ENCODE peak calls at places on chromosomes 3 and 15, in six cellular contexts. I is tibial nerve; U is CD4-positive, CD25-positive, alpha-beta regulatory T cell; V is PC-3; H is SJSA1; Q is cardiac muscle cell. N is an unnamed sample.

GRCh38 chr3:172591876-172592771 is 68.9 kb upstream of the TNFSF10 start:
- DNase-seq in I (no peak), U (peak; percentile 31), V (no peak), H (peak; percentile 60), Q (no peak), N (peak; percentile 76)

GRCh38 chr15:74850398-74850797 is 7.4 kb upstream of the ULK3 start:
- DNase-seq in I (no peak), U (no peak), V (no peak), H (no peak), Q (no peak), N (no peak)

GRCh38 chr15:74387141-74387541 is 19.7 kb upstream of the CYP11A1 start:
- DNase-seq in I (no peak), U (no peak), V (no peak), H (no peak), Q (no peak), N (no peak)

GRCh38 chr3:184177331-184177731 is 2.7 kb downstream of the AP2M1 start:
- DNase-seq in I (no peak), U (no peak), V (no peak), H (no peak), Q (peak; percentile 52), N (no peak)

GRCh38 chr15:34810455-34811146 is 15.3 kb upstream of the ACTC1 start:
- DNase-seq in I (no peak), U (no peak), V (peak; percentile 64), H (peak; percentile 87), Q (no peak), N (no peak)

GRCh38 chr3:131729561-131729960 is 226.8 kb upstream of the MRPL3 start:
- DNase-seq in I (no peak), U (no peak), V (no peak), H (no peak), Q (no peak), N (no peak)

GRCh38 chr3:11288786-11289637 is 16.8 kb downstream of the ATG7 start:
- DNase-seq in I (peak; percentile 62), U (no peak), V (peak; percentile 94), H (peak; percentile 92), Q (no peak), N (no peak)

GRCh38 chr3:23735575-23736326 is 70.0 kb upstream of the UBE2E1 start:
- DNase-seq in I (no peak), U (no peak), V (no peak), H (no peak), Q (no peak), N (no peak)

GRCh38 chr3:150180349-150180748 is 209.7 kb upstream of the PFN2 start:
- DNase-seq in I (no peak), U (no peak), V (peak; percentile 19), H (peak; percentile 8), Q (no peak), N (no peak)

GRCh38 chr3:38657369-38657768 is 7.9 kb upstream of the SCN5A start:
- DNase-seq in I (no peak), U (no peak), V (no peak), H (no peak), Q (no peak), N (no peak)

GRCh38 chr3:148400754-148401153 is 296.9 kb upstream of the AGTR1 start:
- DNase-seq in I (no peak), U (no peak), V (no peak), H (no peak), Q (no peak), N (no peak)

GRCh38 chr3:15875016-15875689 is 77.4 kb upstream of the ANKRD28 start:
- DNase-seq in I (no peak), U (no peak), V (peak; percentile 65), H (no peak), Q (no peak), N (no peak)

GRCh38 chr3:29686889-29687592 is 406.2 kb downstream of the RBMS3 start:
- DNase-seq in I (no peak), U (no peak), V (no peak), H (peak; percentile 68), Q (no peak), N (no peak)

GRCh38 chr3:29695201-29695904 is 414.5 kb downstream of the RBMS3 start:
- DNase-seq in I (no peak), U (no peak), V (peak; percentile 38), H (peak; percentile 58), Q (no peak), N (no peak)

GRCh38 chr3:38782148-38782547 is 33.9 kb downstream of the SCN10A start:
- DNase-seq in I (no peak), U (no peak), V (peak; percentile 17), H (no peak), Q (no peak), N (no peak)

DNA sequence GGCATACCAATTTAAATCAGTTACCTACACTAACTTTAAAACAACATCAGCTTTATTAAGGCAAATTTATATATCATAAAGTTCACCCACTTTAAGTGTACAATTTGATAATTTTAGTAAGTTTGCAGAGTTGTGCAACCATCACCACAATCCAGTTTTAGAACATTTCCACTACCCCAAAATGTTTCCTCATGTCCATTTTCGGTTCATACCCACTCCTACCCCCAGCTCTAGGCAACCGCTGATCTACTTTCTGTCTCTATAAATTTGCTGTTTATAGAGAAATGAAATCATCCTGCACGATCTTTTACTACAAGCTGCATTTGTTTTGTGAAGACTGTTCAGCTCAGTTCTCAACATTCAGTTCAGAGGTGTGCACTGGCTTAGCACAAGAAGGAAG is 31.5 kb upstream of the FAM81A start:
- DNase-seq in I (peak; percentile 13), U (no peak), V (no peak), H (no peak), Q (no peak), N (no peak)
- H3K4me3 ChIP-seq in I (no peak overlapping the region), U (no peak overlapping the region), V (no peak overlapping the region), H (no peak overlapping the region), Q (no peak overlapping the region), N (no peak overlapping the region)

DNA sequence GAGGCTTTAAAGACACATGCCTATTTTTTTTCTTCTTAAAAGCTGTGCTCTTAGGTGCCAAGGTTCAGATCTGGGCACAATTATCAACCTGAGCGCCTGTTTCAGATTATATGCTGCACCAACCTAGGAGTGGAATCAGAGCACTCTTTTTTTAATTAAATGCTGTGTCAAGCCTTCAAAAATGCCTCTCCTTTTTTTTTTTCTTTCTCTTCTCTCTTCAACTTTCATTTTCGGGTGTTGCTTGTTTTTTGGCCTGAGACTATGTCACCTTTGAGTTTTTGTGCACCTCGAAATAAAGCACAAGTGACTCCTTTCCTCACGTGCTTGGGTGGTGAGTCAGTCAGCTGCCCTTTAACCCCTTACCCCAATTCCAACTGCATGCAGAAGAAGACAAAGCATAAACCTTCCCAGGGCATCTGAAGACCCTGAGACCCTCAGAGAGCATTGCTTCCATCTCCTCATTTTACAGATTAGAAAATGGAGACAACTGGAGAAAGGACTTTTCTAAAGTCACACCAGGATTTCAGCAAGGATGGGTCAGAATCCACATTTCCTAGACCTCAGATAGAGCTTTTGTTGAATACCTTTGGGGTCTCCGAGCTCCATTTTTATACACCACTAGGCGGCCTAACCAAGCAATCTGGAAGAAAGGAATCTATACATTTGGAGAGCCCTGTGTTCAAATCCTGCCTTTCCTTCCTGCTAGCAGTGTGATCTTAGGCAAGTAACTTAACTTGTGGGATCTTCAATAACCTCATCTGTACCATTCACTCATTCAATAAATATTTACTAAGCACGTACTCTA is 631 bp upstream of the PRICKLE2 start:
- DNase-seq in I (no peak), U (no peak), V (no peak), H (no peak), Q (no peak), N (no peak)
- H3K27ac ChIP-seq in I (peak overlapping the region; percentile 82), U (no peak overlapping the region), V (no peak overlapping the region), H (peak overlapping the region; percentile 74), Q (no peak overlapping the region), N (no peak overlapping the region)

GRCh38 chr3:49026536-49026935 is 2.7 kb downstream of the IMPDH2 start:
- DNase-seq in I (no peak), U (no peak), V (no peak), H (no peak), Q (no peak), N (no peak)
- H3K4me3 ChIP-seq in I (no peak overlapping the region), U (no peak overlapping the region), V (no peak overlapping the region), H (no peak overlapping the region), Q (no peak overlapping the region), N (no peak overlapping the region)

GRCh38 chr15:30979457-30979856 is 12.0 kb downstream of the MTMR10 start:
- DNase-seq in I (no peak), U (no peak), V (no peak), H (no peak), Q (no peak), N (no peak)
- H3K27ac ChIP-seq in I (no peak overlapping the region), U (no peak overlapping the region), V (no peak overlapping the region), H (no peak overlapping the region), Q (no peak overlapping the region), N (no peak overlapping the region)

GRCh38 chr15:48601095-48601494 is 44.4 kb downstream of the FBN1 start:
- DNase-seq in I (no peak), U (no peak), V (no peak), H (no peak), Q (no peak), N (no peak)

GRCh38 chr15:48603922-48604321 is 41.6 kb downstream of the FBN1 start:
- DNase-seq in I (no peak), U (no peak), V (no peak), H (no peak), Q (no peak), N (no peak)

GRCh38 chr15:48603123-48603500 is 42.4 kb downstream of the FBN1 start:
- DNase-seq in I (no peak), U (no peak), V (peak; percentile 4), H (no peak), Q (no peak), N (no peak)

GRCh38 chr15:48604567-48604966 is 40.9 kb downstream of the FBN1 start:
- DNase-seq in I (no peak), U (no peak), V (no peak), H (no peak), Q (no peak), N (no peak)

GRCh38 chr15:48602358-48603122 is 43.0 kb downstream of the FBN1 start:
- DNase-seq in I (no peak), U (no peak), V (peak; percentile 4), H (peak; percentile 62), Q (no peak), N (no peak)
- H3K4me3 ChIP-seq in I (no peak overlapping the region), U (no peak overlapping the region), V (no peak overlapping the region), H (no peak overlapping the region), Q (no peak overlapping the region), N (no peak overlapping the region)

GRCh38 chr3:94226058-94226457 is 163.2 kb downstream of the NSUN3 start:
- DNase-seq in I (no peak), U (no peak), V (peak; percentile 84), H (peak; percentile 45), Q (no peak), N (no peak)
- H3K27ac ChIP-seq in I (no peak overlapping the region), U (no peak overlapping the region), V (peak overlapping the region; percentile 61), H (peak overlapping the region; percentile 68), Q (no peak overlapping the region), N (no peak overlapping the region)

GRCh38 chr15:72236381-72237285 is 5.6 kb upstream of the PKM start:
- DNase-seq in I (no peak), U (no peak), V (no peak), H (no peak), Q (no peak), N (no peak)
- H3K4me3 ChIP-seq in I (no peak overlapping the region), U (no peak overlapping the region), V (peak overlapping the region; percentile 51), H (peak overlapping the region; percentile 30), Q (no peak overlapping the region), N (no peak overlapping the region)